ENCODE peak calls at places on chromosomes 6 and 20, in eight cellular contexts. One of them, this sample, is unnamed.

GRCh38 chr20:62365814-62366369 is 1.2 kb downstream of the LAMA5 start:
- DNase-seq in neural progenitor cell: peak; percentile 59
- DNase-seq in astrocyte: no peak
- DNase-seq in CD8-positive, alpha-beta memory T cell: no peak
- DNase-seq in colonic mucosa: no peak
- DNase-seq in GM23248: no peak
- DNase-seq in H7: peak; percentile 92
- DNase-seq in PC-9: peak; percentile 97
- DNase-seq in this sample: no peak

GRCh38 chr6:161486326-161486725 is 212.5 kb upstream of the AGPAT4 start:
- DNase-seq in neural progenitor cell: no peak
- DNase-seq in astrocyte: peak; percentile 77
- DNase-seq in CD8-positive, alpha-beta memory T cell: no peak
- DNase-seq in colonic mucosa: no peak
- DNase-seq in GM23248: peak; percentile 86
- DNase-seq in H7: no peak
- DNase-seq in PC-9: no peak
- DNase-seq in this sample: no peak

GRCh38 chr6:154508573-154509375 is 1.7 kb downstream of the CNKSR3 start:
- DNase-seq in neural progenitor cell: no peak
- DNase-seq in astrocyte: peak; percentile 29
- DNase-seq in CD8-positive, alpha-beta memory T cell: no peak
- DNase-seq in colonic mucosa: peak; percentile 73
- DNase-seq in GM23248: peak; percentile 26
- DNase-seq in H7: no peak
- DNase-seq in PC-9: peak; percentile 53
- DNase-seq in this sample: no peak

GRCh38 chr20:36116813-36117441 is 37.6 kb upstream of the EPB41L1 start:
- DNase-seq in neural progenitor cell: no peak
- DNase-seq in astrocyte: peak; percentile 90
- DNase-seq in CD8-positive, alpha-beta memory T cell: no peak
- DNase-seq in colonic mucosa: no peak
- DNase-seq in GM23248: peak; percentile 92
- DNase-seq in H7: no peak
- DNase-seq in PC-9: no peak
- DNase-seq in this sample: no peak

GRCh38 chr20:48405909-48406308 is 421.9 kb downstream of the PREX1 start:
- DNase-seq in neural progenitor cell: peak; percentile 39
- DNase-seq in astrocyte: no peak
- DNase-seq in CD8-positive, alpha-beta memory T cell: no peak
- DNase-seq in colonic mucosa: no peak
- DNase-seq in GM23248: peak; percentile 4
- DNase-seq in H7: peak; percentile 73
- DNase-seq in PC-9: no peak
- DNase-seq in this sample: peak; percentile 16

GRCh38 chr20:2891343-2891742 is 18.1 kb downstream of the PTPRA start:
- DNase-seq in neural progenitor cell: no peak
- DNase-seq in astrocyte: no peak
- DNase-seq in CD8-positive, alpha-beta memory T cell: no peak
- DNase-seq in colonic mucosa: no peak
- DNase-seq in GM23248: no peak
- DNase-seq in H7: no peak
- DNase-seq in PC-9: no peak
- DNase-seq in this sample: no peak

GRCh38 chr20:11965602-11966001 is 47.9 kb downstream of the BTBD3 start:
- DNase-seq in neural progenitor cell: no peak
- DNase-seq in astrocyte: no peak
- DNase-seq in CD8-positive, alpha-beta memory T cell: no peak
- DNase-seq in colonic mucosa: no peak
- DNase-seq in GM23248: peak; percentile 11
- DNase-seq in H7: no peak
- DNase-seq in PC-9: no peak
- DNase-seq in this sample: no peak

GRCh38 chr6:143490775-143491174 is 20.7 kb downstream of the FUCA2 start:
- DNase-seq in neural progenitor cell: no peak
- DNase-seq in astrocyte: no peak
- DNase-seq in CD8-positive, alpha-beta memory T cell: no peak
- DNase-seq in colonic mucosa: no peak
- DNase-seq in GM23248: no peak
- DNase-seq in H7: no peak
- DNase-seq in PC-9: no peak
- DNase-seq in this sample: no peak

GRCh38 chr6:148288566-148288965 is 54.1 kb upstream of the SASH1 start:
- DNase-seq in neural progenitor cell: no peak
- DNase-seq in astrocyte: no peak
- DNase-seq in CD8-positive, alpha-beta memory T cell: no peak
- DNase-seq in colonic mucosa: no peak
- DNase-seq in GM23248: no peak
- DNase-seq in H7: no peak
- DNase-seq in PC-9: no peak
- DNase-seq in this sample: no peak

GRCh38 chr20:24914388-24915241 is 34.5 kb upstream of the CST7 start:
- DNase-seq in neural progenitor cell: no peak
- DNase-seq in astrocyte: no peak
- DNase-seq in CD8-positive, alpha-beta memory T cell: no peak
- DNase-seq in colonic mucosa: peak; percentile 6
- DNase-seq in GM23248: no peak
- DNase-seq in H7: no peak
- DNase-seq in PC-9: no peak
- DNase-seq in this sample: no peak

GRCh38 chr6:34656378-34657036 is 40.1 kb downstream of the ILRUN start:
- DNase-seq in neural progenitor cell: no peak
- DNase-seq in astrocyte: peak; percentile 73
- DNase-seq in CD8-positive, alpha-beta memory T cell: no peak
- DNase-seq in colonic mucosa: peak; percentile 46
- DNase-seq in GM23248: peak; percentile 87
- DNase-seq in H7: no peak
- DNase-seq in PC-9: no peak
- DNase-seq in this sample: no peak

GRCh38 chr20:45945678-45946148 is 11.2 kb downstream of the PCIF1 start:
- DNase-seq in neural progenitor cell: no peak
- DNase-seq in astrocyte: peak; percentile 22
- DNase-seq in CD8-positive, alpha-beta memory T cell: no peak
- DNase-seq in colonic mucosa: no peak
- DNase-seq in GM23248: peak; percentile 51
- DNase-seq in H7: no peak
- DNase-seq in PC-9: peak; percentile 32
- DNase-seq in this sample: no peak
- H3K36me3 ChIP-seq in neural progenitor cell: no peaks in the 10 kb centered on the region
- H3K36me3 ChIP-seq in astrocyte: peaks cover 32% of the 10 kb centered on the region
- H3K36me3 ChIP-seq in CD8-positive, alpha-beta memory T cell: peaks cover 77% of the 10 kb centered on the region
- H3K36me3 ChIP-seq in colonic mucosa: peaks cover 19% of the 10 kb centered on the region
- H3K36me3 ChIP-seq in GM23248: peaks cover 20% of the 10 kb centered on the region
- H3K36me3 ChIP-seq in H7: peaks cover 58% of the 10 kb centered on the region
- H3K36me3 ChIP-seq in PC-9: peaks cover 7% of the 10 kb centered on the region
- H3K36me3 ChIP-seq in this sample: peaks cover 87% of the 10 kb centered on the region

DNA sequence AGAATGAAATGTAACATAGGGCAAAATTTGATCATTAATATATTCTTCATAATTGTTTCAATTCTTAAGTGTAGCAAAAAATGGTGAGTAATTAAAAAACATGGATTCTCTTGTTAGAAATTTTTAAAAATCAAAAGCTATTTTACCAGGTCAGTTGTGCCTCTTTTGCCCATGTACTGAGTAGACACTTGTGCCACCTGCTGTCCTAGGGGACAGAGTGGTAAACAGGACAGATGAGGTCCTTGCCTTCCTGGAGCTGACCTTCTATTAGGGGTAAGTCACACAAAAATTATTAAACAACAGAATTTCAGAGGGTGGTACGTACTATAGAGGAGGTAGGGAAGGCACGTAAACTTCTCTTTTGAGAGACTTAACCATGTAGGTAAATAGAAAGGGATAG is 6.5 kb downstream of the RNF24 start:
- DNase-seq in neural progenitor cell: no peak
- DNase-seq in astrocyte: no peak
- DNase-seq in CD8-positive, alpha-beta memory T cell: no peak
- DNase-seq in colonic mucosa: no peak
- DNase-seq in GM23248: no peak
- DNase-seq in H7: no peak
- DNase-seq in PC-9: no peak
- DNase-seq in this sample: no peak
- H3K36me3 ChIP-seq in neural progenitor cell: no peaks in the 10 kb centered on the region
- H3K36me3 ChIP-seq in astrocyte: no peaks in the 10 kb centered on the region
- H3K36me3 ChIP-seq in CD8-positive, alpha-beta memory T cell: no peaks in the 10 kb centered on the region
- H3K36me3 ChIP-seq in colonic mucosa: no peaks in the 10 kb centered on the region
- H3K36me3 ChIP-seq in GM23248: no peaks in the 10 kb centered on the region
- H3K36me3 ChIP-seq in H7: no peaks in the 10 kb centered on the region
- H3K36me3 ChIP-seq in PC-9: peaks cover 13% of the 10 kb centered on the region
- H3K36me3 ChIP-seq in this sample: peaks cover 9% of the 10 kb centered on the region

DNA sequence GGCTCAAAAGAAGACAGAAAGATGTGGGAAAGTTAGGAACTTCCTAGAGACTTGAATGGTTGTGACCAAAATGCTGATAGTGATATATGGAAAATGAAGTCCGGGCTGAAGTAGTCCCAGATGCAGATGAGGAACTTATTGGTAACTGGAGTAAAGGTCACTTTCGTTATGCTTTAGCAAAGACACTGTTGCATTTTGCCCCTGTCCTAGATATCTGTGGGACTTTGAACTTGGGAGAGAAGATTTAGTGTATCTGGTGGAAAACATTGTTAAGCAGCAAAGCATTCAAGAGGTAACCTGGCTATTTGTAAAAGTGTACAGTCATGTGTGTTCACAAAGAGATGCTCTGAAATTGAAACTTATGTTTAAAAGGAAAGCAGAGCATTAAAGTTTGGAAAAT is 1692.4 kb downstream of the HACE1 start:
- DNase-seq in neural progenitor cell: no peak
- DNase-seq in astrocyte: no peak
- DNase-seq in CD8-positive, alpha-beta memory T cell: no peak
- DNase-seq in colonic mucosa: no peak
- DNase-seq in GM23248: no peak
- DNase-seq in H7: no peak
- DNase-seq in PC-9: no peak
- DNase-seq in this sample: no peak
- H3K36me3 ChIP-seq in neural progenitor cell: no peaks in the 10 kb centered on the region
- H3K36me3 ChIP-seq in astrocyte: no peaks in the 10 kb centered on the region
- H3K36me3 ChIP-seq in CD8-positive, alpha-beta memory T cell: no peaks in the 10 kb centered on the region
- H3K36me3 ChIP-seq in colonic mucosa: no peaks in the 10 kb centered on the region
- H3K36me3 ChIP-seq in GM23248: no peaks in the 10 kb centered on the region
- H3K36me3 ChIP-seq in H7: no peaks in the 10 kb centered on the region
- H3K36me3 ChIP-seq in PC-9: no peaks in the 10 kb centered on the region
- H3K36me3 ChIP-seq in this sample: no peaks in the 10 kb centered on the region

DNA sequence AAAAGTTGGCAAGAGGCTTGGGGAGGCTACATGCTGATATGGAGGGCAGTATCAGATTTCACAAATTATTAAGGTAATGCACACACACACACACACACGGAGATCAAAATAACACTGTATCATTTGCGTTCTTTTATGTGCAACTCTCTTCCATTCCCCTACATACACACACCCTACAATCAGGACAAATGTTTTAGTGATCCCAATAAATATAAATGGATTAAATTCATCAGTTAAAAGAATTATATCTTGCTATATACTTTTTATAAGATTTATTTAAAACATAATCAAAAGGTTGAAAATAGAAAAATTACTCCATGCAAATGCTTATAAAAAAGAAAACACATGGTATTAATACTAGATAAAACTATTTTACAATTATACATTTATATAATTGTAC is 25.9 kb downstream of the TMX4 start:
- DNase-seq in neural progenitor cell: no peak
- DNase-seq in astrocyte: no peak
- DNase-seq in CD8-positive, alpha-beta memory T cell: no peak
- DNase-seq in colonic mucosa: no peak
- DNase-seq in GM23248: no peak
- DNase-seq in H7: no peak
- DNase-seq in PC-9: no peak
- DNase-seq in this sample: no peak
- H3K36me3 ChIP-seq in neural progenitor cell: peaks cover 7% of the 10 kb centered on the region
- H3K36me3 ChIP-seq in astrocyte: peaks cover 4% of the 10 kb centered on the region
- H3K36me3 ChIP-seq in CD8-positive, alpha-beta memory T cell: peaks cover 44% of the 10 kb centered on the region
- H3K36me3 ChIP-seq in colonic mucosa: no peaks in the 10 kb centered on the region
- H3K36me3 ChIP-seq in GM23248: peaks cover 18% of the 10 kb centered on the region
- H3K36me3 ChIP-seq in H7: peaks cover 1% of the 10 kb centered on the region
- H3K36me3 ChIP-seq in PC-9: no peaks in the 10 kb centered on the region
- H3K36me3 ChIP-seq in this sample: peaks cover 3% of the 10 kb centered on the region

This sample was measured in NT2/D1.